ENCODE peak calls at places on chromosomes 12 and 14, in seven cellular contexts. G is IMR-90, C is mesendoderm, T is H1, Z is mesenchymal stem cell, E is H9, L is trophoblast cell. H is an unnamed sample.

GRCh38 chr14:76456200-76456599 is 80.3 kb downstream of the ESRRB start:
- DNase-seq in E (peak; percentile 65), L (peak; percentile 53), C (peak; percentile 75), G (peak; percentile 8), T (peak; percentile 81), Z (peak; percentile 1), H (peak; percentile 46)

GRCh38 chr12:18165422-18165871 is 75.5 kb upstream of the RERGL start:
- DNase-seq in Z (peak; percentile 57), C (no peak), G (peak; percentile 20), T (no peak), E (no peak), L (peak; percentile 7), H (no peak)

GRCh38 chr12:108627134-108627920 is 6.4 kb downstream of the SELPLG start:
- DNase-seq in L (no peak), T (no peak), E (no peak), Z (no peak), C (no peak), G (no peak), H (no peak)

GRCh38 chr14:65720171-65720570 is 307.6 kb downstream of the FUT8 start:
- DNase-seq in Z (no peak), C (no peak), L (no peak), T (no peak), G (no peak), E (no peak), H (no peak)

GRCh38 chr12:29691146-29691854 is 92.4 kb downstream of the TMTC1 start:
- DNase-seq in G (no peak), L (peak; percentile 2), T (no peak), Z (no peak), C (peak; percentile 70), E (peak; percentile 56), H (no peak)

GRCh38 chr14:41718477-41719166 is 111.9 kb downstream of the LRFN5 start:
- DNase-seq in E (no peak), Z (no peak), T (no peak), G (no peak), L (no peak), C (no peak), H (no peak)

GRCh38 chr12:99119449-99119848 is 474.4 kb downstream of the APAF1 start:
- DNase-seq in Z (no peak), G (no peak), C (no peak), E (no peak), T (no peak), L (no peak), H (no peak)

GRCh38 chr12:78933014-78933413 is 68.4 kb downstream of the SYT1 start:
- DNase-seq in T (no peak), E (no peak), L (peak; percentile 69), C (no peak), G (peak; percentile 23), Z (no peak), H (no peak)

GRCh38 chr12:85835810-85836715 is at the start of gene RASSF9:
- DNase-seq in E (peak; percentile 31), L (no peak), G (peak; percentile 43), C (peak; percentile 84), Z (peak; percentile 49), T (no peak), H (no peak)

GRCh38 chr12:6929806-6930452 is 2.2 kb downstream of the ATN1 start:
- DNase-seq in L (no peak), C (peak; percentile 28), G (no peak), Z (no peak), T (no peak), E (no peak), H (no peak)

GRCh38 chr12:120903382-120903817 is 758 bp downstream of the SPPL3 start:
- DNase-seq in C (peak; percentile 27), L (peak; percentile 24), E (peak; percentile 51), T (peak; percentile 63), Z (peak; percentile 36), G (peak; percentile 16), H (peak; percentile 18)

GRCh38 chr12:94263011-94263786 is 114.8 kb downstream of the PLXNC1 start:
- DNase-seq in T (no peak), Z (no peak), E (no peak), G (no peak), L (no peak), C (no peak), H (no peak)

GRCh38 chr12:108833757-108834472 is 23.5 kb downstream of the SSH1 start:
- DNase-seq in C (no peak), T (no peak), G (peak; percentile 83), Z (peak; percentile 76), L (no peak), E (no peak), H (no peak)

GRCh38 chr12:32568241-32568640 is 110.9 kb upstream of the DNM1L start:
- DNase-seq in Z (peak; percentile 85), C (peak; percentile 30), L (peak; percentile 92), E (no peak), G (peak; percentile 90), T (no peak), H (no peak)

GRCh38 chr14:95523051-95523817 is 6.8 kb upstream of the SYNE3 start:
- DNase-seq in G (peak; percentile 55), L (peak; percentile 66), E (no peak), T (no peak), C (peak; percentile 47), Z (peak; percentile 82), H (no peak)

GRCh38 chr14:95522556-95522955 is 6.1 kb upstream of the SYNE3 start:
- DNase-seq in L (no peak), T (no peak), Z (no peak), G (no peak), C (no peak), E (no peak), H (no peak)

GRCh38 chr14:95524706-95525512 is 8.5 kb upstream of the SYNE3 start:
- DNase-seq in T (no peak), L (peak; percentile 96), C (peak; percentile 64), E (no peak), G (peak; percentile 71), Z (peak; percentile 50), H (no peak)

GRCh38 chr14:95522116-95522515 is 5.7 kb upstream of the SYNE3 start:
- DNase-seq in G (no peak), T (no peak), Z (no peak), C (no peak), L (no peak), E (no peak), H (no peak)

DNA sequence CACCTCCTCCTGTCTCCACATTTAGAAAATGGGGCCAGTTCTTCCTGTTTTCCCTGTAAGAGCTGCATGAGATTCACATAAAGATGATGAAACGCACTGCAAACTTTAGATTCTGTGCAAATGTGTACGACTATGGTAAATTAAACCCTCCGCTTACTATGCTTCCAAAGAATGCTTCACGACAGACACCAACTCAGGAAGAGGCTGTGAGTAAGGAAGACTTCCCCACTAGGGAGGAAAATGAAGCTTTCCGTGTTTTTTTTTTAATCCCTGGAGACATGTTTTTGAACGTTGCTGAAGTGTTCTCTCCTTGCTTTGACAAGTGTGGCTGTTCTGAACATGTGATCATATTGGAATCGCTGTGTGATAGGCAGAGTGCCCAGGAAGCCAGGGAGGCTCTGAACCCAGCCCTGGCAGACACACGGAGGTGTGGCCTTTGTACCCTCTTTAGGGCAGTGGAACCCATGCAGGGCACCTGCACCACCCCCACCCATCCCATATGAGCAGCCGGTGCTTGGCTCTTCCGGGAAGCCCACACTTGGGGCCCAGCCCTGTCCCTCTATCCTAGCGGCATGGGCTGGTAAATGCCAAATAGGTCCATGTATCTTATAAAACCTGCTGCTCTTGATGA is 7.5 kb upstream of the SYNE3 start:
- DNase-seq in G (peak; percentile 89), Z (peak; percentile 88), T (no peak), C (no peak), E (no peak), L (peak; percentile 81), H (no peak)
- H3K9ac ChIP-seq in G (peak overlapping the region; percentile 59), Z (peak overlapping the region; percentile 10), T (no peak overlapping the region), C (no peak overlapping the region), E (no peak overlapping the region), L (no peak overlapping the region), H (no peak overlapping the region)

DNA sequence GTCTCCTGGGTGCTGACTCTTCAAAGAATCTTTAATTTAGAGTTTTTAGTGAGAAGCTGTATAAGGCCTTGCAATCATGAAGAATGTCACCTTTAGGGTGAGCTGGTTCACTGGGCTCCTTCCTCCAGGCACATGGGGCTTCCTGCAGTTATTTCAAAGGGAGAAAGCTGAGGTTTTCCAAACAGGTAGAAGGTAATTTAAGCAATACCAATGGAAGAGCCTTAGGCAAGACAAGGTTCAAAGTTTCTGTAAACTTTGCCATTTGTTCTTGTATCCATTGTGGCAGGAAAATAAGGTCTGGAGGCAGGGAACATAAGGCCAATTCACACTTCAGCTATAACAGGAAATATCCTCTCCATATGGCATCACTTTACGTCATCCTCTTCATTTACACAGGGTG is 87.9 kb upstream of the EIF5 start:
- DNase-seq in T (no peak), L (peak; percentile 33), G (no peak), C (no peak), Z (no peak), E (no peak), H (no peak)
- H2BK120ac ChIP-seq in T (no peak overlapping the region), L (no peak overlapping the region), G (peak overlapping the region; percentile 36), C (no peak overlapping the region), Z (no peak overlapping the region), E (no peak overlapping the region), H (no peak overlapping the region)

GRCh38 chr14:55237999-55238680 is 33.1 kb upstream of the FBXO34 start:
- DNase-seq in C (no peak), E (no peak), L (peak; percentile 13), Z (no peak), T (no peak), G (no peak), H (no peak)

GRCh38 chr14:55245657-55246268 is 25.5 kb upstream of the FBXO34 start:
- DNase-seq in L (peak; percentile 53), G (peak; percentile 42), Z (peak; percentile 31), T (no peak), C (peak; percentile 43), E (no peak), H (no peak)

GRCh38 chr14:55241673-55242072 is 29.5 kb upstream of the FBXO34 start:
- DNase-seq in T (no peak), G (no peak), E (no peak), L (no peak), C (no peak), Z (no peak), H (no peak)

GRCh38 chr14:55243813-55244212 is 27.4 kb upstream of the FBXO34 start:
- DNase-seq in L (no peak), Z (no peak), G (no peak), E (no peak), C (no peak), T (no peak), H (no peak)

DNA sequence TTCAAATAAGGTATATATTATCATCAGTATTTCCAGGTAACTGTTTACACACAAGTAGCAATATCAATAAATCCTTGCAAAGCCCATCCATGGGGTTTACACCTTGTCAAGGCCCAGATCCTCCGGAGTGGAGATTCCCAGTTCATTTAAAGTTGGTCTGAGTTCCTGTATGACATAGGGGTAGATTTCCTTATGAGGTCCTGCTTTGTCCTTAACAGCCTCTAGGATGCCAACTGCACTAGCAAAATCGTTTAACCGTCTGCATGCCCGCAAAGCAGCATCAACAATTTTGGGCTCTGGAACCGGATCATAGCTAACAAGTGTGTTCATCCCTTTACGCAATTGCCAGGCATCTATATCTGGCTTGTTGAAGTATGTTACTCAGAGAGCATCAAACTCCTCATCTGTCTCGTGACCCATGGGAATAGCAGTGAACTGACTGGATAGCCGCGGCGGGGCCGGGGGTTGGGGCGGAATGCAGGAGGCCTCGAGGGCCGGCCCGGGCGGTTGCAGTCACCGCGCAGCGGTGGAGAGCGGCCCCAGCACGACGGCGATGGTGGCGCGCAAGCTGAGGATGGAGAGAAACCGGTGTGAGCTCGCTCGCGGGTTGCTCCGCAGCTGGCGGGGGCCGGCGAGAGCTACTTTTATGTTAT is 30.6 kb upstream of the FBXO34 start:
- DNase-seq in G (peak; percentile 89), L (peak; percentile 72), C (peak; percentile 70), Z (peak; percentile 75), E (peak; percentile 75), T (peak; percentile 80), H (no peak)
- H3K9ac ChIP-seq in G (no peak overlapping the region), L (no peak overlapping the region), C (no peak overlapping the region), Z (peak overlapping the region; percentile 16), E (no peak overlapping the region), T (no peak overlapping the region), H (no peak overlapping the region)

GRCh38 chr12:12396727-12397126 is 39.8 kb downstream of the BORCS5 start:
- DNase-seq in L (peak; percentile 72), T (no peak), Z (no peak), C (no peak), G (no peak), E (no peak), H (no peak)
- H2BK120ac ChIP-seq in L (no peak overlapping the region), T (no peak overlapping the region), Z (no peak overlapping the region), C (no peak overlapping the region), G (no peak overlapping the region), E (no peak overlapping the region), H (no peak overlapping the region)

H was measured in neuronal stem cell.